ENCODE peak calls at places on chromosomes 3 and 15, in seven cellular contexts. S is sciatic nerve, T is LoVo, O is anterior cingulate cortex, Q is renal cortical epithelial cell, V is BJ, I is glutamatergic neuron. L is an unnamed sample.
A peak's percentile ranks its signal among the peaks of the same experiment; 100 is the strongest.

GRCh38 chr3:123444023-123444422 is 4.9 kb downstream of the ADCY5 start:
- DNase-seq in S (no peak), T (no peak), O (peak; percentile 35), Q (no peak), V (no peak), I (no peak), L (no peak)

GRCh38 chr3:81744366-81744765 is 17.1 kb downstream of the GBE1 start:
- DNase-seq in S (no peak), T (peak; percentile 56), O (no peak), Q (peak; percentile 94), V (peak; percentile 93), I (no peak), L (no peak)

GRCh38 chr3:13507791-13508339 is 27.8 kb downstream of the HDAC11 start:
- DNase-seq in S (no peak), T (no peak), O (peak; percentile 53), Q (peak; percentile 31), V (no peak), I (no peak), L (no peak)

GRCh38 chr3:140187028-140187427 is 252.0 kb downstream of the CLSTN2 start:
- DNase-seq in S (no peak), T (no peak), O (no peak), Q (no peak), V (no peak), I (no peak), L (no peak)

GRCh38 chr15:63357061-63357460 is 24.6 kb downstream of the CA12 start:
- DNase-seq in S (no peak), T (no peak), O (no peak), Q (no peak), V (no peak), I (no peak), L (no peak)

GRCh38 chr15:31544361-31544760 is 217.7 kb downstream of the KLF13 start:
- DNase-seq in S (no peak), T (no peak), O (no peak), Q (no peak), V (no peak), I (no peak), L (no peak)

GRCh38 chr3:39819517-39820298 is 10.3 kb downstream of the MYRIP start:
- DNase-seq in S (no peak), T (no peak), O (no peak), Q (no peak), V (no peak), I (no peak), L (no peak)

GRCh38 chr3:20837676-20838302 is 651.8 kb upstream of the SGO1 start:
- DNase-seq in S (no peak), T (no peak), O (no peak), Q (no peak), V (no peak), I (no peak), L (no peak)

GRCh38 chr3:136134091-136134490 is 62.0 kb downstream of the MSL2 start:
- DNase-seq in S (no peak), T (no peak), O (no peak), Q (no peak), V (no peak), I (no peak), L (no peak)

GRCh38 chr15:95131071-95131683 is 899.8 kb downstream of the MCTP2 start:
- DNase-seq in S (no peak), T (no peak), O (no peak), Q (no peak), V (no peak), I (no peak), L (no peak)

GRCh38 chr15:87604857-87605446 is 651.6 kb downstream of the NTRK3 start:
- DNase-seq in S (no peak), T (no peak), O (no peak), Q (peak; percentile 8), V (no peak), I (peak; percentile 39), L (peak; percentile 2)

GRCh38 chr15:38690737-38691332 is 126.2 kb upstream of the RASGRP1 start:
- DNase-seq in S (peak; percentile 79), T (peak; percentile 76), O (peak; percentile 21), Q (peak; percentile 74), V (no peak), I (peak; percentile 76), L (peak; percentile 26)

GRCh38 chr15:68447209-68447608 is 15.2 kb upstream of the ITGA11 start:
- DNase-seq in S (no peak), T (no peak), O (no peak), Q (peak; percentile 16), V (no peak), I (no peak), L (no peak)

GRCh38 chr3:122932251-122932967 is 95.2 kb downstream of the SEMA5B start:
- DNase-seq in S (no peak), T (peak; percentile 24), O (no peak), Q (peak; percentile 19), V (no peak), I (no peak), L (no peak)

GRCh38 chr3:44011680-44012079 is 230.0 kb upstream of the TOPAZ1 start:
- DNase-seq in S (no peak), T (no peak), O (no peak), Q (no peak), V (no peak), I (no peak), L (no peak)

GRCh38 chr15:94297543-94297942 is 66.2 kb downstream of the MCTP2 start:
- DNase-seq in S (no peak), T (no peak), O (no peak), Q (no peak), V (no peak), I (no peak), L (peak; percentile 20)

GRCh38 chr15:37028609-37029287 is 71.6 kb downstream of the MEIS2 start:
- DNase-seq in S (no peak), T (no peak), O (no peak), Q (no peak), V (peak; percentile 39), I (no peak), L (no peak)

GRCh38 chr3:187062526-187063177 is 76.6 kb downstream of the RPL39L start:
- DNase-seq in S (no peak), T (no peak), O (no peak), Q (peak; percentile 88), V (peak; percentile 56), I (no peak), L (no peak)

GRCh38 chr3:127373701-127374625 is 86.1 kb upstream of the PRR20G start:
- DNase-seq in S (no peak), T (no peak), O (no peak), Q (no peak), V (no peak), I (no peak), L (peak; percentile 53)

GRCh38 chr3:89584398-89584797 is 477.0 kb downstream of the EPHA3 start:
- DNase-seq in S (no peak), T (no peak), O (no peak), Q (no peak), V (no peak), I (no peak), L (no peak)

GRCh38 chr3:160106905-160107861 is 118.0 kb upstream of the C3orf80 start:
- DNase-seq in S (no peak), T (peak; percentile 43), O (no peak), Q (peak; percentile 60), V (no peak), I (no peak), L (no peak)

GRCh38 chr3:129892857-129893615 is 475 bp downstream of the TMCC1 start:
- DNase-seq in S (peak; percentile 71), T (no peak), O (peak; percentile 23), Q (no peak), V (no peak), I (peak; percentile 76), L (peak; percentile 91)

GRCh38 chr15:84671211-84671610 is 13.2 kb upstream of the NMB start:
- DNase-seq in S (no peak), T (no peak), O (no peak), Q (peak; percentile 73), V (peak; percentile 56), I (no peak), L (no peak)

GRCh38 chr3:36700537-36701248 is 63.7 kb downstream of the DCLK3 start:
- DNase-seq in S (peak; percentile 67), T (peak; percentile 46), O (peak; percentile 44), Q (peak; percentile 72), V (no peak), I (peak; percentile 76), L (peak; percentile 55)

GRCh38 chr3:195095035-195095703 is 175.8 kb downstream of the XXYLT1 start:
- DNase-seq in S (no peak), T (no peak), O (no peak), Q (no peak), V (no peak), I (peak; percentile 61), L (peak; percentile 81)

GRCh38 chr3:50160561-50160983 is 5.4 kb downstream of the SEMA3F start:
- DNase-seq in S (no peak), T (no peak), O (no peak), Q (no peak), V (no peak), I (no peak), L (no peak)

GRCh38 chr3:69008980-69009379 is 4.5 kb downstream of the EOGT start:
- DNase-seq in S (no peak), T (no peak), O (no peak), Q (no peak), V (no peak), I (no peak), L (no peak)

GRCh38 chr3:175526191-175526590 is 667.1 kb downstream of the NAALADL2 start:
- DNase-seq in S (no peak), T (no peak), O (no peak), Q (peak; percentile 3), V (no peak), I (no peak), L (no peak)

L was measured in GM13977.